ENCODE peak calls at places on chromosome 4, in ten cellular contexts. R, Z, T, D, U, M, X, J, H and W are unnamed samples.

GRCh38 chr4:140018931-140019618 is 134.9 kb downstream of the MAML3 start:
- DNase-seq in R (no peak), Z (peak), T (peak), D (peak), U (no peak), M (no peak), X (peak), J (no peak), H (no peak), W (no peak)

GRCh38 chr4:71498002-71498401 is 159.2 kb downstream of the SLC4A4 start:
- DNase-seq in R (no peak), Z (peak), T (no peak), D (no peak), U (no peak), M (no peak), X (no peak), J (no peak), H (peak), W (no peak)

GRCh38 chr4:40212674-40213504 is 16.1 kb downstream of the RHOH start:
- DNase-seq in R (no peak), Z (peak), T (no peak), D (peak), U (no peak), M (no peak), X (no peak), J (no peak), H (no peak), W (no peak)

GRCh38 chr4:121252224-121252806 is 88.2 kb upstream of the TNIP3 start:
- DNase-seq in R (peak), Z (peak), T (peak), D (peak), U (no peak), M (peak), X (peak), J (peak), H (peak), W (peak)

GRCh38 chr4:101282076-101282844 is 65.1 kb downstream of the PPP3CA start:
- DNase-seq in R (no peak), Z (no peak), T (no peak), D (no peak), U (no peak), M (no peak), X (no peak), J (no peak), H (no peak), W (no peak)

GRCh38 chr4:176065365-176066249 is at the start of gene WDR17:
- DNase-seq in R (peak), Z (no peak), T (peak), D (peak), U (peak), M (peak), X (peak), J (peak), H (peak), W (peak)

GRCh38 chr4:17174751-17175150 is 276.3 kb upstream of the LDB2 start:
- DNase-seq in R (no peak), Z (no peak), T (no peak), D (no peak), U (no peak), M (no peak), X (no peak), J (no peak), H (no peak), W (no peak)

GRCh38 chr4:6169239-6169638 is 31.1 kb downstream of the JAKMIP1 start:
- DNase-seq in R (no peak), Z (no peak), T (no peak), D (no peak), U (no peak), M (no peak), X (no peak), J (no peak), H (no peak), W (no peak)

GRCh38 chr4:110096406-110096805 is 102.0 kb downstream of the ELOVL6 start:
- DNase-seq in R (no peak), Z (no peak), T (no peak), D (no peak), U (no peak), M (no peak), X (no peak), J (no peak), H (peak), W (no peak)

GRCh38 chr4:8274772-8275241 is 5.3 kb downstream of the HTRA3 start:
- DNase-seq in R (peak), Z (peak), T (no peak), D (peak), U (no peak), M (peak), X (peak), J (no peak), H (peak), W (peak)

GRCh38 chr4:142721187-142721586 is 124.9 kb downstream of the INPP4B start:
- DNase-seq in R (no peak), Z (peak), T (no peak), D (peak), U (no peak), M (no peak), X (no peak), J (no peak), H (no peak), W (no peak)

GRCh38 chr4:128228021-128228571 is 59.5 kb downstream of the PGRMC2 start:
- DNase-seq in R (no peak), Z (no peak), T (no peak), D (peak), U (no peak), M (no peak), X (peak), J (no peak), H (peak), W (no peak)

GRCh38 chr4:72919464-72919863 is 150.1 kb downstream of the COX18 start:
- DNase-seq in R (no peak), Z (no peak), T (no peak), D (no peak), U (no peak), M (no peak), X (no peak), J (no peak), H (no peak), W (no peak)

GRCh38 chr4:113645771-113646455 is 115.6 kb downstream of the CAMK2D start:
- DNase-seq in R (no peak), Z (peak), T (peak), D (peak), U (no peak), M (no peak), X (peak), J (no peak), H (peak), W (no peak)

GRCh38 chr4:1842339-1842895 is 13.5 kb downstream of the LETM1 start:
- DNase-seq in R (no peak), Z (no peak), T (no peak), D (no peak), U (no peak), M (no peak), X (no peak), J (no peak), H (no peak), W (peak)

GRCh38 chr4:145231906-145232700 is 51.7 kb upstream of the OTUD4 start:
- DNase-seq in R (no peak), Z (peak), T (no peak), D (peak), U (no peak), M (no peak), X (no peak), J (no peak), H (peak), W (no peak)

GRCh38 chr4:110119880-110120279 is 78.5 kb downstream of the ELOVL6 start:
- DNase-seq in R (no peak), Z (peak), T (no peak), D (peak), U (no peak), M (no peak), X (no peak), J (no peak), H (no peak), W (no peak)